ENCODE peak calls at places on chromosomes 6 and 20, in four cellular contexts. N is ELR, E is posterior vena cava, Z is left cardiac atrium. J is an unnamed sample.

GRCh38 chr20:1900321-1900791 is 5.1 kb downstream of the SIRPA start:
- DNase-seq in N (peak), E (peak), Z (peak), J (peak)

GRCh38 chr20:50284811-50285375 is 94.3 kb downstream of the CEBPB start:
- DNase-seq in N (peak), E (no peak), Z (no peak), J (no peak)

GRCh38 chr20:62516345-62516744 is 40.5 kb upstream of the GATA5 start:
- DNase-seq in N (peak), E (no peak), Z (no peak), J (no peak)

GRCh38 chr20:62367136-62367482 is at the start of gene LAMA5:
- DNase-seq in N (peak), E (no peak), Z (peak), J (no peak)

GRCh38 chr6:106981901-106982300 is 7.4 kb upstream of the CD24 start:
- DNase-seq in N (no peak), E (no peak), Z (no peak), J (no peak)

GRCh38 chr20:10876558-10876957 is 202.8 kb upstream of the JAG1 start:
- DNase-seq in N (no peak), E (no peak), Z (no peak), J (no peak)

GRCh38 chr6:149929422-149929821 is 6.5 kb upstream of the RAET1G start:
- DNase-seq in N (peak), E (peak), Z (no peak), J (no peak)

GRCh38 chr20:44038681-44039123 is 124.0 kb downstream of the TOX2 start:
- DNase-seq in N (no peak), E (no peak), Z (no peak), J (no peak)

GRCh38 chr6:124859366-124859765 is 102.9 kb upstream of the RNF217 start:
- DNase-seq in N (no peak), E (no peak), Z (no peak), J (no peak)

GRCh38 chr20:32709528-32710121 is 33.6 kb downstream of the COMMD7 start:
- DNase-seq in N (no peak), E (no peak), Z (no peak), J (no peak)

GRCh38 chr20:40682104-40683045 is 6.7 kb downstream of the MAFB start:
- DNase-seq in N (no peak), E (no peak), Z (peak), J (no peak)

GRCh38 chr20:45017859-45018258 is 51.5 kb downstream of the STK4 start:
- DNase-seq in N (no peak), E (no peak), Z (no peak), J (no peak)

GRCh38 chr6:166555066-166555465 is 31.4 kb downstream of the RAMACL start:
- DNase-seq in N (no peak), E (peak), Z (no peak), J (no peak)

GRCh38 chr20:51143652-51144051 is 120.7 kb upstream of the KCNG1 start:
- DNase-seq in N (no peak), E (no peak), Z (no peak), J (no peak)

GRCh38 chr20:40705413-40705812 is 16.4 kb upstream of the MAFB start:
- DNase-seq in N (no peak), E (no peak), Z (no peak), J (no peak)